ENCODE peak calls at places on chromosome 7, in six cellular contexts. K, O, L, Y, V and T are unnamed samples.

GRCh38 chr7:76220185-76221057 is 18.7 kb downstream of the SRRM3 start:
- DNase-seq in K (peak), O (peak), L (no peak), Y (no peak), V (no peak), T (no peak)

GRCh38 chr7:155007947-155008346 is 5.0 kb upstream of the PAXIP1 start:
- DNase-seq in K (no peak), O (peak), L (peak), Y (no peak), V (no peak), T (no peak)

GRCh38 chr7:98211221-98211675 is at the start of gene BHLHA15:
- DNase-seq in K (no peak), O (peak), L (no peak), Y (no peak), V (peak), T (peak)

GRCh38 chr7:87506243-87507180 is 31.0 kb upstream of the ABCB4 start:
- DNase-seq in K (peak), O (no peak), L (no peak), Y (no peak), V (no peak), T (no peak)

GRCh38 chr7:100127866-100128601 is 1.3 kb downstream of the MBLAC1 start:
- DNase-seq in K (no peak), O (peak), L (peak), Y (no peak), V (no peak), T (peak)

GRCh38 chr7:15753834-15754600 is 67.5 kb upstream of the MEOX2 start:
- DNase-seq in K (peak), O (no peak), L (no peak), Y (no peak), V (no peak), T (no peak)

GRCh38 chr7:54542920-54543539 is 855 bp downstream of the VSTM2A start:
- DNase-seq in K (peak), O (peak), L (no peak), Y (no peak), V (no peak), T (no peak)

GRCh38 chr7:47627580-47628283 is 45.8 kb upstream of the TNS3 start:
- DNase-seq in K (no peak), O (no peak), L (no peak), Y (no peak), V (no peak), T (peak)

GRCh38 chr7:22610871-22611757 is 111.1 kb upstream of the STEAP1B start:
- DNase-seq in K (peak), O (no peak), L (no peak), Y (no peak), V (no peak), T (no peak)

GRCh38 chr7:80876894-80877414 is 41.9 kb downstream of the SEMA3C start:
- DNase-seq in K (peak), O (no peak), L (no peak), Y (no peak), V (no peak), T (no peak)

GRCh38 chr7:1535695-1536094 is 5.2 kb downstream of the MAFK start:
- DNase-seq in K (no peak), O (no peak), L (no peak), Y (no peak), V (no peak), T (no peak)

GRCh38 chr7:94274828-94275227 is 119.9 kb upstream of the COL1A2 start:
- DNase-seq in K (no peak), O (no peak), L (no peak), Y (no peak), V (no peak), T (no peak)

GRCh38 chr7:157477550-157478212 is 140.9 kb downstream of the DNAJB6 start:
- DNase-seq in K (no peak), O (no peak), L (no peak), Y (no peak), V (no peak), T (no peak)

GRCh38 chr7:118104812-118105441 is 79.0 kb upstream of the LSM8 start:
- DNase-seq in K (peak), O (no peak), L (no peak), Y (no peak), V (no peak), T (no peak)

GRCh38 chr7:8226526-8226925 is 35.4 kb downstream of the ICA1 start:
- DNase-seq in K (no peak), O (no peak), L (no peak), Y (no peak), V (no peak), T (no peak)

GRCh38 chr7:94008537-94008936 is 4.4 kb upstream of the BET1 start:
- DNase-seq in K (peak), O (no peak), L (no peak), Y (no peak), V (no peak), T (no peak)

GRCh38 chr7:131249003-131249402 is 78.7 kb upstream of the MKLN1 start:
- DNase-seq in K (peak), O (no peak), L (no peak), Y (peak), V (peak), T (no peak)

GRCh38 chr7:78203042-78203720 is 404.6 kb downstream of the PHTF2 start:
- DNase-seq in K (no peak), O (no peak), L (no peak), Y (no peak), V (no peak), T (no peak)

GRCh38 chr7:81248420-81248819 is 329.6 kb upstream of the SEMA3C start:
- DNase-seq in K (peak), O (no peak), L (no peak), Y (no peak), V (no peak), T (no peak)

GRCh38 chr7:84237533-84238173 is 43.1 kb upstream of the SEMA3A start:
- DNase-seq in K (peak), O (no peak), L (no peak), Y (no peak), V (no peak), T (no peak)

GRCh38 chr7:985127-985416 is 2.1 kb downstream of the CYP2W1 start:
- DNase-seq in K (no peak), O (no peak), L (no peak), Y (no peak), V (no peak), T (no peak)

GRCh38 chr7:151930026-151930653 is 26.1 kb upstream of the GALNTL5 start:
- DNase-seq in K (no peak), O (no peak), L (no peak), Y (no peak), V (no peak), T (no peak)

GRCh38 chr7:114791771-114792170 is 130.1 kb upstream of the MDFIC start:
- DNase-seq in K (peak), O (no peak), L (no peak), Y (no peak), V (no peak), T (no peak)

GRCh38 chr7:6392712-6393666 is 54.8 kb downstream of the DAGLB start:
- DNase-seq in K (peak), O (no peak), L (no peak), Y (peak), V (peak), T (no peak)

GRCh38 chr7:24825315-24825917 is 68.2 kb upstream of the GSDME start:
- DNase-seq in K (no peak), O (no peak), L (no peak), Y (no peak), V (no peak), T (no peak)

GRCh38 chr7:92785923-92786322 is 50.5 kb downstream of the CDK6 start:
- DNase-seq in K (peak), O (no peak), L (no peak), Y (no peak), V (no peak), T (no peak)

DNA sequence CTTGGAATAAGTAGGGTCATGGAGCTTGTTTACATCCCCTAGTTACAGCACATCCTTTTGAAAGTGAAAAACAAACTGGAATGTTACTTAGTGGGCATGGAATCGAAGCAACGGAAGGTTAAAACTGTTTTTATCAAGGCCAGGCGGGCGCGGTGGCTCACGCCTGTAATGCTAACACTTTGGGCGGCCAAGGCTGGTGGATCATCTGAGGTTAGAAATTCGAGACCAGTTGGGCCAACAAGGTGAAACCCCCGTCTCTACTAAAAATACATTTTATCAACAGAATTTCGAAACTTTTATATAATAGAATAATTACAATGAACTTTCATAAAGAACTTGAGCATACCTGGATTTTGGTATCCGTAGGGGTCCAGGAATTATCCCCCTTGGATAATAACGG is 1.1 kb upstream of the TMED4 start:
- DNase-seq in K (no peak), O (no peak), L (no peak), Y (no peak), V (no peak), T (no peak)
- H3K4me3 ChIP-seq in K (peak), O (peak), L (peak), Y (peak), V (peak), T (peak)

DNA sequence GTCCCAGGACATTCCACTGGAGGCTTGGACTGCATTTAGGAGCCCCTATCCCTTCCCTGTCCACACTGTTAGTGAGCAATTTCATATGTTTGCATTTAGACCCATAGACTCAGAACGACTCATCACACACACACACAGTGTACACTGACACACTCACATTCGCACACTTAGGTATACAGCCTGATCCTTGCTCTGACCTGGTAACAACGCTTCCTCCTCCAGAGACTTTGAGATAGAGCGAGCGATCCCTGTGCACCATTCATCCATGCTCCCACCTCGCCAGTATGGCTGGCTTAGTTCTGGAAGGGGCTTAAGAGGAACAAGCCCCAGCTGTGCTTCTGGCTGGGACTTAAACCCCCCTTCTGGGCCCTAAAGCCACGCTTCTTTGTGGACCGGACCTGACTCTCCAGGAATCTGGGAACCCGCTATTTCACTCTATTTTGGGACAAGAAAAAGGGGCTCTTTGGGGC is 905 bp upstream of the HOXA13 start:
- DNase-seq in K (no peak), O (peak), L (no peak), Y (no peak), V (no peak), T (no peak)
- H3K4me3 ChIP-seq in K (no peak), O (no peak), L (no peak), Y (peak), V (peak), T (no peak)

DNA sequence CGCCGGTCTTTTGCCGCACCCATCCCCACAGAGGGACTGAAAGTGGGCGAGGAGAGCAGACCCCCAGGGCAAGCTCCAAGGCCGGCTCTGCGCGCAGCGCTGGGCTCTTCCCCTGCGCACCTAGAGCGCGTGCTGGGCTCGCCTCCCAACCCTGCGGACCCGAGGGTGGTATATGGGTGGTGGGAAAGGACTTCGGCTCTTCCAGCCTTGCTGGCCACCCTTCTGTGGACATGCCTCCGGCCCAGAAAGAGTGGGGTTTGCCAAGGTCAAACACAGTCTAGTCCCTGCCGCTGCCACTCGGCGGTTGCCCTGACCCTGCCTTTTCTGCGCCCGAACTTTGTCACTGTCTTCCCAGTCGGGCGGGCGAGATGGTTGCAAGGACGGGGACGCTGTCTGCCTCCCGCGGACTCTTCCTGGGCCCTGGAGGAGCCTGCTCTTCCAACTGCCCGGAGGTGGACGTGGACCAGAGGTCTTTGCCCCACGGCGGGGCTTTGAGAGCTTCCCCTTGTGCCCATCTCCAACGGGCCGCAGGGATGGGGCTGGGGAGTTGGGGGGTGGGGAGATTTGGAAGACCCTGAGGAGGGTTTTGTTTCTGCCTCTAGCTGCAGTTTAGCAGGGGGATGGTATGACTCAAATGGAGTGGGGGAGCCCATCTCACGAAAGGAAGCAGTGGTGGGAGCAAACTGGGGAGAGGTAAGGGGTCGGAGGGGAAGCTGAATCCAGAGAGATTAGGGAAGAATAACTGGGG is 1.5 kb downstream of the ADCY1 start:
- DNase-seq in K (no peak), O (no peak), L (no peak), Y (no peak), V (no peak), T (no peak)
- H3K4me3 ChIP-seq in K (no peak), O (peak), L (no peak), Y (peak), V (peak), T (peak)

GRCh38 chr7:111559665-111560064 is 2.6 kb downstream of the IMMP2L start:
- DNase-seq in K (no peak), O (no peak), L (no peak), Y (no peak), V (no peak), T (no peak)
- H3K4me3 ChIP-seq in K (no peak), O (no peak), L (no peak), Y (no peak), V (no peak), T (no peak)

GRCh38 chr7:20053334-20054104 is 163.7 kb downstream of the MACC1 start:
- DNase-seq in K (no peak), O (no peak), L (no peak), Y (no peak), V (no peak), T (no peak)
- H3K4me3 ChIP-seq in K (no peak), O (no peak), L (no peak), Y (no peak), V (no peak), T (no peak)